ENCODE peak calls at places on chromosomes 7 and 10, in eight cellular contexts. S, P, Y, B, I, H, X and U are unnamed samples.

GRCh38 chr7:66296555-66296954 is 91.4 kb downstream of the TPST1 start:
- DNase-seq in P (no peak), B (no peak), Y (no peak), S (no peak), I (no peak), X (no peak), H (no peak), U (no peak)

GRCh38 chr10:113648478-113648877 is 15.4 kb downstream of the NRAP start:
- DNase-seq in P (no peak), X (no peak), I (no peak), Y (no peak), B (peak; percentile 29), S (no peak), H (no peak), U (no peak)

GRCh38 chr7:452791-453455 is 66.7 kb downstream of the PDGFA start:
- DNase-seq in I (no peak), H (peak; percentile 80), P (no peak), S (no peak), Y (no peak), X (no peak), B (no peak), U (no peak)

GRCh38 chr7:38318803-38319416 is 45.5 kb upstream of the TARP start:
- DNase-seq in I (peak; percentile 74), P (peak; percentile 45), X (peak; percentile 81), B (peak; percentile 20), H (no peak), Y (no peak), S (peak; percentile 71), U (peak; percentile 70)

GRCh38 chr7:34719651-34720050 is 61.6 kb downstream of the NPSR1 start:
- DNase-seq in S (no peak), X (no peak), I (no peak), H (no peak), B (no peak), Y (no peak), P (no peak), U (no peak)

GRCh38 chr10:90999512-91000172 is 78.8 kb upstream of the ANKRD1 start:
- DNase-seq in H (no peak), Y (no peak), S (no peak), X (no peak), P (no peak), B (no peak), I (no peak), U (no peak)

GRCh38 chr10:125080296-125080695 is 80.1 kb downstream of the CTBP2 start:
- DNase-seq in P (no peak), X (no peak), H (no peak), S (no peak), B (no peak), Y (no peak), I (no peak), U (no peak)

GRCh38 chr10:4498763-4499251 is 327.2 kb upstream of the AKR1E2 start:
- DNase-seq in P (no peak), H (no peak), S (peak; percentile 21), I (peak; percentile 41), B (peak; percentile 23), X (no peak), Y (no peak), U (peak; percentile 4)

DNA sequence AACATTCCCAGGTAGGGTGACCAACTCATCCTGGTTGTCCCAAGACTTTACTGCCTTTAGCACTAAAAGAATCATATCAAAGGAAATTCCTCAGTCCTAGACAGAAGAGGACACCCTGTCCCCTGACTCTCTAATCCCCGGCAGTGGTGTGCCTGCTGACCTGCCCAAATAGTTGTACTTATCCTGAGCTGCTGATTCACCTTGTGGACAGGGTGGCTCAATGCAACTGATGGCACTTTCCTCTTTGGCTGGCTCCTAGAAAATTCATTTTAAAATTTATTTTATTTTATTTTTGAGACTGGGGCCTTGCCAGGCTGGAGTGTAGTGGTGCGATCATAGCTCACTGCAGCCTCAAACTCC is 111.7 kb downstream of the JCAD start:
- DNase-seq in Y (no peak), S (no peak), X (no peak), I (no peak), H (no peak), P (peak; percentile 50), B (no peak), U (no peak)
- H3K27ac ChIP-seq in Y (peak overlapping the region; percentile 80), S (peak overlapping the region; percentile 2), X (no peak overlapping the region), I (peak overlapping the region; percentile 21), H (peak overlapping the region; percentile 82), P (peak overlapping the region; percentile 91), B (peak overlapping the region; percentile 88), U (peak overlapping the region; percentile 77)

DNA sequence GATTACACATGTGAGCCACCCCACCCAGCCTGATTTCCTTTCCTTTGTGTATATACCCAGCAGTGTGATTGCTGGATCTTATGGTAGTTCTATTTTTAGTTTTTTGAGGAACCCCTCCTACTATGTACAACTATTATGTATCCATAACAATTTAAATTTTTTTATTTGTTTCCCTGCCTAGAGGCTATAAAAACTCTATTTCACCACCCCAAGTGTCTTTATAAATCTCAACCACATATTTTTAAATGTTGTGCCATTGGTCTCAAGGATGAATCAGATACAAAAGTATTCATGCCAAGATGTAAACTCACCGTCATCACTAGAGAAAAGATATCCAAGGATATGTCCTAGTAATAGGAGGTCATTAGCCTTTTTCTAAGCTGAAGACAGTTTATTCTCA is 29.2 kb downstream of the COL1A2 start:
- DNase-seq in Y (no peak), X (no peak), B (no peak), P (peak; percentile 63), I (no peak), H (no peak), S (no peak), U (no peak)
- H3K27ac ChIP-seq in Y (peak overlapping the region; percentile 16), X (no peak overlapping the region), B (no peak overlapping the region), P (no peak overlapping the region), I (no peak overlapping the region), H (peak overlapping the region; percentile 93), S (peak overlapping the region; percentile 58), U (no peak overlapping the region)

GRCh38 chr7:116334555-116334954 is 124.2 kb downstream of the TES start:
- DNase-seq in H (no peak), S (no peak), B (no peak), P (no peak), X (no peak), Y (no peak), I (no peak), U (no peak)

GRCh38 chr7:116328161-116328560 is 117.8 kb downstream of the TES start:
- DNase-seq in H (no peak), I (no peak), P (no peak), Y (no peak), S (no peak), X (no peak), B (no peak), U (no peak)

GRCh38 chr7:116329845-116330503 is 119.6 kb downstream of the TES start:
- DNase-seq in X (no peak), P (no peak), S (no peak), B (no peak), Y (no peak), H (no peak), I (no peak), U (no peak)

GRCh38 chr7:116327751-116328150 is 117.4 kb downstream of the TES start:
- DNase-seq in P (no peak), B (no peak), S (peak; percentile 98), H (no peak), X (no peak), I (peak; percentile 97), Y (no peak), U (no peak)

DNA sequence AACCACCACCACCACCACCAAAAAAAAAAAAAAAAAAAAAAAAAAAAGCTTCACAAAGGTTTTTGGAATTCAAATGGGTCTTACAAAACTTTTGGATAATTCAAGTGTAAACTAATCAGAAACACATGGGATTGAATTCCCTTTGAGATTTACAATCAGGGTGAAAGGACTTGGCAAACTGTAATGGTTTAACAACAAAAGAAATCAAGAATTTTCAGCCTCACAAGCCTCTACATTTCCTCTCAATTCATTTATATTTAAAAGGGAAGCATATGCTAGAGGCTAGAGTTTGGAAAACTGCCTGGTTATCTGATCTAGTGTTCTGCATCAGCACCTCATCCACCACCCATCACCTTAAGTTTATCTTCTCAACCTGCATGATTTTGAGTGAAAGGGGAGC is 120.6 kb downstream of the TES start:
- DNase-seq in I (peak; percentile 42), P (no peak), B (no peak), Y (no peak), H (no peak), S (no peak), X (no peak), U (no peak)
- H3K27ac ChIP-seq in I (no peak overlapping the region), P (no peak overlapping the region), B (no peak overlapping the region), Y (no peak overlapping the region), H (peak overlapping the region; percentile 70), S (no peak overlapping the region), X (no peak overlapping the region), U (no peak overlapping the region)

GRCh38 chr7:105106473-105106872 is 92.5 kb downstream of the KMT2E start:
- DNase-seq in S (no peak), P (no peak), X (no peak), H (no peak), B (no peak), I (no peak), Y (no peak), U (no peak)
- H3K27ac ChIP-seq in S (no peak overlapping the region), P (no peak overlapping the region), X (no peak overlapping the region), H (peak overlapping the region; percentile 38), B (no peak overlapping the region), I (no peak overlapping the region), Y (no peak overlapping the region), U (no peak overlapping the region)

DNA sequence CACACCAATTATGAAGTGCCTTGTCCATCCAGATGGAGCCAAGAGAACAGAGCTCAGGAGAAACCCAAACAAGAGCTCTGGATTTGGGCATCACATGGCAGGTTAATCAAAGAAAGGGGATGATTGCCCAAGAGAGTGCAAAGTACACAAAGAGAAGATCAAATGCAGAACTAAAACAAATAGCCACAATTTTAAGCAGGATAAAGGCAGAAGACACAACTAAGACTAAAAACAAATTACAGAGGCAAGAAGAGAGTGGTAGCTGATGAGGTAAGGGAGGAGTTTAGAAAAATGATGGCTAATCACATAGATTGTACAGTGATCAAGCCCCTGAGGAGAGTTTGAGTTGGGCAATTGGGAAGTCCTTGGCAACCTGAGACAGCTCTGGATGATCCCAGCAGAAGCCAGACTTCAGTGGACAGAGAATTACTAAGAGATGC is 101.7 kb downstream of the LRRN3 start:
- DNase-seq in X (no peak), P (no peak), I (no peak), B (no peak), H (no peak), S (no peak), Y (no peak), U (no peak)
- H3K27ac ChIP-seq in X (no peak overlapping the region), P (no peak overlapping the region), I (no peak overlapping the region), B (no peak overlapping the region), H (no peak overlapping the region), S (no peak overlapping the region), Y (no peak overlapping the region), U (no peak overlapping the region)

GRCh38 chr7:2166625-2167280 is 66.0 kb downstream of the MAD1L1 start:
- DNase-seq in H (no peak), I (no peak), P (no peak), B (no peak), Y (no peak), X (peak; percentile 23), S (no peak), U (no peak)
- H3K27ac ChIP-seq in H (no peak overlapping the region), I (no peak overlapping the region), P (no peak overlapping the region), B (no peak overlapping the region), Y (no peak overlapping the region), X (no peak overlapping the region), S (no peak overlapping the region), U (no peak overlapping the region)